ENCODE peak calls at places on chromosome 22, in eight cellular contexts. W is lung; D is pancreas; G is heart right ventricle; Q is body of pancreas; K is CD4-positive, alpha-beta memory T cell; N is uterus; X is fibroblast of lung. E is an unnamed sample.

GRCh38 chr22:37817705-37818311 is 5.4 kb upstream of the GALR3 start:
- DNase-seq in W (peak; percentile 79), X (peak; percentile 76), Q (peak; percentile 87), D (peak; percentile 98), G (peak; percentile 82), K (peak; percentile 68), N (peak; percentile 89), E (peak; percentile 80)

GRCh38 chr22:29156507-29156906 is 49.2 kb upstream of the EMID1 start:
- DNase-seq in K (no peak), W (no peak), N (no peak), D (peak; percentile 35), X (no peak), G (no peak), Q (no peak), E (no peak)

GRCh38 chr22:24232725-24233124 is 12.2 kb downstream of the GGT5 start:
- DNase-seq in W (no peak), G (no peak), X (no peak), Q (no peak), N (no peak), K (no peak), D (no peak), E (no peak)

GRCh38 chr22:20771918-20772625 is 1.8 kb upstream of the SERPIND1 start:
- DNase-seq in X (no peak), D (no peak), N (no peak), Q (no peak), W (no peak), K (no peak), G (no peak), E (no peak)

GRCh38 chr22:49659281-49659923 is 168.3 kb downstream of the BRD1 start:
- DNase-seq in G (no peak), N (no peak), X (no peak), W (no peak), K (no peak), Q (no peak), D (no peak), E (no peak)

GRCh38 chr22:43346521-43346929 is 3.4 kb upstream of the SCUBE1 start:
- DNase-seq in Q (peak; percentile 46), N (peak; percentile 51), D (peak; percentile 79), K (peak; percentile 47), X (peak; percentile 7), G (peak; percentile 47), W (peak; percentile 58), E (peak; percentile 84)

GRCh38 chr22:36350751-36351594 is 36.8 kb downstream of the MYH9 start:
- DNase-seq in W (no peak), N (no peak), G (no peak), X (peak; percentile 86), K (no peak), D (no peak), Q (peak; percentile 72), E (peak; percentile 67)

GRCh38 chr22:49735411-49736311 is 92.0 kb downstream of the BRD1 start:
- DNase-seq in K (no peak), G (no peak), D (peak; percentile 50), Q (no peak), W (no peak), N (no peak), X (peak; percentile 4), E (no peak)

GRCh38 chr22:49825436-49825835 is 2.2 kb downstream of the BRD1 start:
- DNase-seq in N (no peak), Q (no peak), K (no peak), W (no peak), D (no peak), X (peak; percentile 44), G (no peak), E (no peak)

GRCh38 chr22:48939441-48940265 is 888.0 kb downstream of the BRD1 start:
- DNase-seq in W (peak; percentile 19), K (no peak), X (no peak), Q (no peak), G (no peak), D (peak; percentile 30), N (no peak), E (no peak)

GRCh38 chr22:32219030-32219429 is 14.2 kb upstream of the RFPL2 start:
- DNase-seq in X (no peak), K (no peak), N (no peak), W (no peak), G (no peak), D (no peak), Q (no peak), E (no peak)

GRCh38 chr22:32619614-32620426 is 145.2 kb downstream of the FBXO7 start:
- DNase-seq in W (peak; percentile 38), D (no peak), Q (peak; percentile 60), X (peak; percentile 91), G (no peak), K (no peak), N (peak; percentile 71), E (peak; percentile 80)

GRCh38 chr22:42270178-42270511 is 308 bp downstream of the TCF20 start:
- DNase-seq in X (no peak), D (peak; percentile 70), W (peak; percentile 32), K (no peak), Q (peak; percentile 34), G (no peak), N (no peak), E (no peak)

GRCh38 chr22:34416321-34416900 is 496.1 kb upstream of the LARGE1 start:
- DNase-seq in Q (no peak), W (no peak), X (no peak), K (no peak), G (no peak), D (no peak), N (no peak), E (no peak)

GRCh38 chr22:42967933-42968332 is 47.0 kb downstream of the PACSIN2 start:
- DNase-seq in G (peak; percentile 73), Q (peak; percentile 63), D (no peak), W (peak; percentile 64), N (peak; percentile 52), K (no peak), X (no peak), E (peak; percentile 87)

GRCh38 chr22:28230682-28231081 is 311.6 kb upstream of the PITPNB start:
- DNase-seq in G (no peak), D (no peak), X (peak; percentile 71), N (no peak), Q (no peak), K (no peak), W (no peak), E (no peak)

GRCh38 chr22:41826430-41827383 is 6.2 kb upstream of the SREBF2 start:
- DNase-seq in G (no peak), K (no peak), D (no peak), N (no peak), X (no peak), Q (peak; percentile 39), W (no peak), E (peak; percentile 18)

GRCh38 chr22:45210577-45211431 is 29.9 kb downstream of the KIAA0930 start:
- DNase-seq in G (no peak), D (peak; percentile 43), Q (no peak), X (no peak), N (no peak), W (no peak), K (no peak), E (no peak)

GRCh38 chr22:45212306-45212709 is 28.4 kb downstream of the KIAA0930 start:
- DNase-seq in N (peak; percentile 77), X (peak; percentile 95), W (peak; percentile 62), K (no peak), D (peak; percentile 56), G (peak; percentile 74), Q (peak; percentile 48), E (peak; percentile 94)

GRCh38 chr22:45210174-45210573 is 30.5 kb downstream of the KIAA0930 start:
- DNase-seq in G (no peak), X (no peak), K (no peak), Q (no peak), D (peak; percentile 37), N (no peak), W (no peak), E (no peak)

GRCh38 chr22:45211848-45212247 is 28.8 kb downstream of the KIAA0930 start:
- DNase-seq in K (no peak), N (no peak), Q (no peak), D (peak; percentile 44), W (no peak), X (no peak), G (no peak), E (no peak)

GRCh38 chr22:45211435-45211834 is 29.3 kb downstream of the KIAA0930 start:
- DNase-seq in D (peak; percentile 15), W (no peak), N (no peak), K (no peak), G (no peak), Q (no peak), X (no peak), E (no peak)
- H3K4me3 ChIP-seq in D (no peak overlapping the region), W (no peak overlapping the region), N (peak overlapping the region; percentile 39), K (no peak overlapping the region), G (no peak overlapping the region), Q (no peak overlapping the region), X (no peak overlapping the region), E (no peak overlapping the region)

DNA sequence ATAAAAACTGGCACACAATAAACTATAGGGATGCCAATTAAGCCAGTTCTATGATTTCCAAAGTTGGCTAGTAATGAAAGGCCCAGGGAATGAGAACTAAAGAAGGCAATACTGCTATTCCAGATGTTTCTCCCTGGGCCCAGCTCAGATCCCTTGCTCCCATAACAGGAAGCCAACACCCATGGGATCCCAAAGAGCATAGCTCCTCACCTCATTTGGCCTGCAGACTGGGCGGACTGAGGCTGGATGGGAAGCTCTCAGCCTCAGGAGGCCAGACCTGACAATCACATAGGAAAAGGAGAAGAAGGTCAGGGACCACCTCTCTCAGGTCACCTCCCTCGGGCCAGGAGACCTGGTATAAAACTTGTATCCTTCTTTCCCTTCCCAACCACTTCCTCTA is 5.3 kb downstream of the TBC1D10A start:
- DNase-seq in K (no peak), Q (no peak), X (no peak), G (peak; percentile 59), D (no peak), N (no peak), W (no peak), E (no peak)
- H3K4me1 ChIP-seq in K (peaks cover 94% of the 10 kb centered on the region), Q (peaks cover 58% of the 10 kb centered on the region), X (peaks cover 12% of the 10 kb centered on the region), G (peaks cover 76% of the 10 kb centered on the region), D (peaks cover 7% of the 10 kb centered on the region), N (no peaks in the 10 kb centered on the region), W (peaks cover 51% of the 10 kb centered on the region), E (peaks cover 21% of the 10 kb centered on the region)

GRCh38 chr22:26429458-26430238 is 588 bp downstream of the ASPHD2 start:
- DNase-seq in G (no peak), N (peak; percentile 19), D (peak; percentile 63), Q (no peak), X (no peak), W (no peak), K (no peak), E (no peak)

GRCh38 chr22:26432619-26433311 is 3.7 kb downstream of the ASPHD2 start:
- DNase-seq in D (no peak), X (no peak), G (no peak), K (no peak), N (no peak), Q (no peak), W (no peak), E (no peak)

GRCh38 chr22:26428515-26429457 is at the start of gene ASPHD2:
- DNase-seq in D (peak; percentile 86), N (peak; percentile 53), W (peak; percentile 52), X (peak; percentile 66), Q (peak; percentile 57), K (peak; percentile 86), G (peak; percentile 26), E (peak; percentile 57)

GRCh38 chr22:26431151-26431995 is 2.3 kb downstream of the ASPHD2 start:
- DNase-seq in Q (no peak), K (no peak), D (no peak), X (no peak), N (no peak), W (no peak), G (no peak), E (no peak)

GRCh38 chr22:26430600-26430999 is 1.5 kb downstream of the ASPHD2 start:
- DNase-seq in Q (no peak), G (no peak), D (no peak), X (no peak), N (no peak), K (no peak), W (no peak), E (no peak)
- H3K27ac ChIP-seq in Q (no peak overlapping the region), G (no peak overlapping the region), D (no peak overlapping the region), X (no peak overlapping the region), N (no peak overlapping the region), K (no peak overlapping the region), W (no peak overlapping the region), E (no peak overlapping the region)

GRCh38 chr22:45760682-45761081 is 89.0 kb downstream of the ATXN10 start:
- DNase-seq in N (no peak), Q (no peak), X (no peak), W (no peak), G (no peak), D (no peak), K (no peak), E (no peak)
- H3K4me3 ChIP-seq in N (no peak overlapping the region), Q (no peak overlapping the region), X (no peak overlapping the region), W (no peak overlapping the region), G (no peak overlapping the region), D (no peak overlapping the region), K (no peak overlapping the region), E (no peak overlapping the region)

E was measured in right cardiac atrium.